ENCODE peak calls at places on chromosomes 5 and 9, in six cellular contexts. R is GM19239, N is CD14-positive monocyte, S is C1 segment of cervical spinal cord, L is mucosa of gallbladder, H is colonic mucosa. K is an unnamed sample.

GRCh38 chr9:136544549-136545064 is 1.2 kb downstream of the NOTCH1 start:
- DNase-seq in R (no peak), N (no peak), S (peak; percentile 77), L (peak; percentile 44), H (peak; percentile 87), K (peak; percentile 94)

GRCh38 chr9:101468116-101468515 is 32.5 kb upstream of the ALDOB start:
- DNase-seq in R (no peak), N (no peak), S (peak; percentile 33), L (no peak), H (no peak), K (no peak)

GRCh38 chr5:36214434-36214833 is 27.3 kb downstream of the NADK2 start:
- DNase-seq in R (no peak), N (no peak), S (no peak), L (no peak), H (no peak), K (no peak)

GRCh38 chr5:142202282-142202681 is 93.7 kb downstream of the NDFIP1 start:
- DNase-seq in R (no peak), N (no peak), S (no peak), L (no peak), H (no peak), K (no peak)

GRCh38 chr5:120901199-120901598 is 437.1 kb downstream of the PRR16 start:
- DNase-seq in R (no peak), N (no peak), S (no peak), L (no peak), H (no peak), K (no peak)

GRCh38 chr5:142568271-142568995 is 117.5 kb downstream of the FGF1 start:
- DNase-seq in R (no peak), N (no peak), S (no peak), L (no peak), H (no peak), K (no peak)

GRCh38 chr5:54785729-54786548 is 199.5 kb downstream of the ESM1 start:
- DNase-seq in R (no peak), N (peak; percentile 81), S (peak; percentile 49), L (peak; percentile 63), H (peak; percentile 42), K (peak; percentile 49)

GRCh38 chr9:107615325-107615724 is 125.8 kb upstream of the KLF4 start:
- DNase-seq in R (no peak), N (peak; percentile 54), S (no peak), L (no peak), H (no peak), K (no peak)

GRCh38 chr5:79547982-79548381 is 34.0 kb upstream of the HOMER1 start:
- DNase-seq in R (no peak), N (no peak), S (no peak), L (no peak), H (no peak), K (no peak)

GRCh38 chr5:151815051-151815450 is 43.3 kb downstream of the G3BP1 start:
- DNase-seq in R (no peak), N (no peak), S (no peak), L (no peak), H (no peak), K (no peak)

GRCh38 chr5:19886123-19886921 is 101.7 kb downstream of the CDH18 start:
- DNase-seq in R (no peak), N (no peak), S (no peak), L (no peak), H (no peak), K (no peak)

GRCh38 chr9:127553793-127554192 is 58.3 kb upstream of the STXBP1 start:
- DNase-seq in R (no peak), N (no peak), S (no peak), L (no peak), H (no peak), K (no peak)

GRCh38 chr9:27799326-27799725 is 226.0 kb upstream of the C9orf72 start:
- DNase-seq in R (no peak), N (no peak), S (no peak), L (no peak), H (no peak), K (no peak)

GRCh38 chr9:75780185-75780584 is 110.3 kb upstream of the PCSK5 start:
- DNase-seq in R (no peak), N (no peak), S (no peak), L (no peak), H (no peak), K (no peak)

GRCh38 chr5:148984333-148984732 is 78.5 kb downstream of the SH3TC2 start:
- DNase-seq in R (no peak), N (no peak), S (no peak), L (no peak), H (no peak), K (no peak)

GRCh38 chr9:26459959-26460358 is 432.6 kb downstream of the CAAP1 start:
- DNase-seq in R (no peak), N (no peak), S (no peak), L (no peak), H (no peak), K (no peak)

GRCh38 chr9:26157411-26157810 is 479.2 kb upstream of the TUSC1 start:
- DNase-seq in R (no peak), N (no peak), S (no peak), L (no peak), H (no peak), K (no peak)

GRCh38 chr5:160315968-160316367 is 3.6 kb upstream of the CCNJL start:
- DNase-seq in R (no peak), N (no peak), S (no peak), L (peak; percentile 47), H (peak; percentile 69), K (no peak)

GRCh38 chr9:110161940-110162339 is 46.0 kb downstream of the C9orf152 start:
- DNase-seq in R (no peak), N (no peak), S (no peak), L (no peak), H (no peak), K (no peak)

GRCh38 chr5:149839761-149840160 is 104.8 kb downstream of the PDE6A start:
- DNase-seq in R (no peak), N (no peak), S (no peak), L (no peak), H (no peak), K (no peak)

GRCh38 chr5:92758552-92758951 is 822.5 kb downstream of the NR2F1-AS1 start:
- DNase-seq in R (no peak), N (no peak), S (no peak), L (no peak), H (no peak), K (no peak)

GRCh38 chr9:130414910-130415746 is 29.6 kb upstream of the ASS1 start:
- DNase-seq in R (no peak), N (no peak), S (no peak), L (peak; percentile 58), H (peak; percentile 82), K (no peak)

GRCh38 chr5:111704452-111705085 is 52.4 kb downstream of the NREP start:
- DNase-seq in R (peak; percentile 1), N (no peak), S (no peak), L (no peak), H (no peak), K (no peak)

GRCh38 chr9:79812507-79813261 is 240.9 kb downstream of the TLE4 start:
- DNase-seq in R (peak; percentile 15), N (no peak), S (no peak), L (no peak), H (no peak), K (no peak)

GRCh38 chr5:95113489-95113888 is 171.4 kb downstream of the MCTP1 start:
- DNase-seq in R (no peak), N (no peak), S (no peak), L (no peak), H (no peak), K (no peak)

K was measured in posterior cingulate gyrus.